ENCODE peak calls at places on chromosomes 3 and 15, in seven cellular contexts. Y, H, J, W, C, V and A are unnamed samples.

GRCh38 chr3:149224736-149225594 is 3.3 kb upstream of the CP start:
- DNase-seq in Y (peak; percentile 19), H (peak; percentile 51), J (no peak), W (peak; percentile 92), C (no peak), V (no peak), A (no peak)

GRCh38 chr15:50227076-50227475 is 38.5 kb downstream of the HDC start:
- DNase-seq in Y (no peak), H (no peak), J (no peak), W (no peak), C (no peak), V (no peak), A (no peak)

GRCh38 chr3:188734395-188734794 is 437.4 kb upstream of the TPRG1 start:
- DNase-seq in Y (no peak), H (no peak), J (no peak), W (no peak), C (no peak), V (no peak), A (no peak)

GRCh38 chr3:183597959-183598358 is 37.5 kb upstream of the KLHL24 start:
- DNase-seq in Y (no peak), H (no peak), J (no peak), W (no peak), C (no peak), V (no peak), A (no peak)

GRCh38 chr3:32203854-32204253 is 34.6 kb upstream of the CMTM8 start:
- DNase-seq in Y (no peak), H (no peak), J (no peak), W (no peak), C (no peak), V (no peak), A (no peak)

GRCh38 chr3:49553690-49554634 is at the start of gene BSN:
- DNase-seq in Y (peak; percentile 85), H (peak; percentile 82), J (peak; percentile 96), W (peak; percentile 42), C (peak; percentile 89), V (peak; percentile 73), A (peak; percentile 92)

GRCh38 chr3:50146316-50146901 is 8.7 kb upstream of the SEMA3F start:
- DNase-seq in Y (peak; percentile 63), H (no peak), J (no peak), W (no peak), C (no peak), V (no peak), A (no peak)

GRCh38 chr15:31934821-31935220 is 95.5 kb upstream of the CHRNA7 start:
- DNase-seq in Y (no peak), H (no peak), J (no peak), W (no peak), C (no peak), V (no peak), A (no peak)

GRCh38 chr15:42716626-42717025 is 20.3 kb downstream of the CDAN1 start:
- DNase-seq in Y (no peak), H (no peak), J (no peak), W (no peak), C (no peak), V (no peak), A (no peak)

GRCh38 chr15:68769702-68770101 is 51.0 kb downstream of the ANP32A start:
- DNase-seq in Y (no peak), H (no peak), J (no peak), W (no peak), C (no peak), V (no peak), A (no peak)

GRCh38 chr3:46861996-46862688 is 1.1 kb downstream of the MYL3 start:
- DNase-seq in Y (no peak), H (no peak), J (peak; percentile 55), W (no peak), C (peak; percentile 63), V (peak; percentile 4), A (no peak)

GRCh38 chr3:17373304-17373703 is 369.1 kb downstream of the TBC1D5 start:
- DNase-seq in Y (no peak), H (no peak), J (no peak), W (no peak), C (no peak), V (no peak), A (no peak)

GRCh38 chr3:41026394-41027177 is 172.7 kb upstream of the CTNNB1 start:
- DNase-seq in Y (no peak), H (peak; percentile 11), J (no peak), W (no peak), C (no peak), V (no peak), A (peak; percentile 82)

GRCh38 chr3:117873236-117873635 is 1161.4 kb downstream of the IGSF11 start:
- DNase-seq in Y (peak; percentile 5), H (no peak), J (peak; percentile 44), W (no peak), C (no peak), V (no peak), A (peak; percentile 23)

GRCh38 chr3:170225166-170225565 is 2.9 kb downstream of the PRKCI start:
- DNase-seq in Y (no peak), H (no peak), J (no peak), W (no peak), C (no peak), V (no peak), A (no peak)

GRCh38 chr15:79831635-79832034 is 65.2 kb downstream of the MTHFS start:
- DNase-seq in Y (no peak), H (no peak), J (no peak), W (no peak), C (no peak), V (no peak), A (no peak)

GRCh38 chr15:101813803-101814534 is 2.0 kb downstream of the OR4F15 start:
- DNase-seq in Y (no peak), H (no peak), J (no peak), W (no peak), C (no peak), V (no peak), A (no peak)

GRCh38 chr3:66473637-66474036 is 27.2 kb downstream of the LRIG1 start:
- DNase-seq in Y (peak; percentile 44), H (no peak), J (no peak), W (no peak), C (no peak), V (no peak), A (no peak)

GRCh38 chr3:155602307-155602706 is 142.6 kb downstream of the PLCH1 start:
- DNase-seq in Y (no peak), H (no peak), J (no peak), W (no peak), C (no peak), V (no peak), A (no peak)

GRCh38 chr15:52710050-52710709 is 31.0 kb upstream of the ATOSA start:
- DNase-seq in Y (no peak), H (no peak), J (no peak), W (peak; percentile 8), C (no peak), V (no peak), A (no peak)

GRCh38 chr15:89070197-89071124 is 17.8 kb upstream of the ABHD2 start:
- DNase-seq in Y (no peak), H (no peak), J (no peak), W (no peak), C (no peak), V (no peak), A (no peak)

GRCh38 chr3:100709840-100710235 is 544 bp downstream of the TFG start:
- DNase-seq in Y (peak; percentile 19), H (peak; percentile 21), J (peak; percentile 64), W (no peak), C (no peak), V (no peak), A (peak; percentile 43)

GRCh38 chr3:157204431-157204830 is 44.5 kb upstream of the CCNL1 start:
- DNase-seq in Y (no peak), H (no peak), J (no peak), W (no peak), C (no peak), V (no peak), A (no peak)

GRCh38 chr3:143749926-143750325 is 98.3 kb downstream of the SLC9A9 start:
- DNase-seq in Y (no peak), H (no peak), J (no peak), W (no peak), C (no peak), V (no peak), A (no peak)

GRCh38 chr15:34795267-34796081 is at the start of gene ACTC1:
- DNase-seq in Y (no peak), H (peak; percentile 66), J (peak; percentile 83), W (no peak), C (no peak), V (no peak), A (peak; percentile 48)

GRCh38 chr3:88810455-88810854 is 297.0 kb upstream of the EPHA3 start:
- DNase-seq in Y (no peak), H (no peak), J (no peak), W (no peak), C (no peak), V (no peak), A (no peak)

GRCh38 chr3:147120029-147120428 is 286.3 kb downstream of the ZIC4 start:
- DNase-seq in Y (no peak), H (no peak), J (no peak), W (no peak), C (no peak), V (no peak), A (no peak)

DNA sequence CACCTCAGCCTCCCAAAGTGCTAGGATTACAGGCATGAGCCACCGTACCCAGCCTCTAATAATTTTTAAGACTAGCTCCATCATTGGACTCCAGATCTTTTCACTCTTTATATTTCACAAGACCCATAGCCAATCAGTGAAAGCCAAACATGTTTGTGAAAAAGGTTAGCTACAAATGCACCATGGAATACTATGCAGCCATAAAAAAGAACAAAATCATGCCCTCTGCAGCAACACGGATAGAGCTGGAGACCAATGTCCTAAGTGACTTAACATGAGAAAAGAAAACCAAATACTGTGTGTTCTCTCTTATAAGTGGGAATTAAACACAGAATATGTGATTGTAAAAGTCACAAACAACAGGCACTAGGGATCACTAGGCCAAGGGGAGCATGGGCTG is 3.2 kb downstream of the SCAPER start:
- DNase-seq in Y (no peak), H (no peak), J (no peak), W (no peak), C (no peak), V (no peak), A (no peak)
- H3K27ac ChIP-seq in Y (no peak overlapping the region), H (no peak overlapping the region), J (no peak overlapping the region), W (no peak overlapping the region), C (no peak overlapping the region), V (no peak overlapping the region), A (no peak overlapping the region)

DNA sequence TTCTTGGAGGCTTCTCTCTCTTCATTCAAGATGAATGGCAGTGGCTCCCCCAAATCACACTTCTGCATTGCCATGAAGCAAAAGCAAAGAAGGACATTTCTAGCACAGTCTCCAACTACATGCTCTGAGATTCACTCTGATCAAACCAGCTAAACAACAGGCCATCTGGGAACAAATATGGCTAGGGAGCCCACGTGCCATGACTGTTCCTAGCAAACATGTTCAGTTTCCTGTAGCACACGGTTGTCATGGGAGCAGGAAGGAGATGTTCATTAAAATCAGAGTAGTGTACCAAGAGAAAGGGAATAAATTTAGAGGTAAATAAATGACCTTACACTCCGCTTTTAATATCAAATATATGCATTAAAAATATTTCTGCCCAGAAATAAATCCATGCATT is 327.3 kb downstream of the GBE1 start:
- DNase-seq in Y (no peak), H (no peak), J (no peak), W (no peak), C (no peak), V (no peak), A (no peak)
- TF ChIP-seq POLR2A in Y (no peak), H (no peak), J (no peak), W (no peak), C (no peak), V (no peak), A (no peak)

GRCh38 chr3:177833392-177833791 is 636.1 kb upstream of the TBL1XR1 start:
- DNase-seq in Y (no peak), H (no peak), J (no peak), W (no peak), C (no peak), V (no peak), A (no peak)
- H3K27ac ChIP-seq in Y (no peak overlapping the region), H (no peak overlapping the region), J (no peak overlapping the region), W (no peak overlapping the region), C (no peak overlapping the region), V (no peak overlapping the region), A (peak overlapping the region; percentile 15)

GRCh38 chr15:70873232-70874054 is 18.8 kb downstream of the THAP10 start:
- DNase-seq in Y (no peak), H (no peak), J (no peak), W (no peak), C (no peak), V (no peak), A (no peak)
- TF ChIP-seq POLR2A in Y (no peak), H (no peak), J (no peak), W (no peak), C (no peak), V (no peak), A (no peak)